ENCODE peak calls at places on chromosomes 6 and 20, in nine cellular contexts. One of them, this sample, is unnamed.

GRCh38 chr6:56268266-56268665 is 20.9 kb upstream of the COL21A1 start:
- DNase-seq in Caki2: no peak
- DNase-seq in activated naive CD4-positive, alpha-beta T cell treated with anti-CD3 and anti-CD28 coated beads, Interleukin-2, amount 10 ng/mL, durations not matched to agents 7 days and 5 days: no peak
- DNase-seq in HTR-8/SVneo: no peak
- DNase-seq in astrocyte of the spinal cord: peak; percentile 7
- DNase-seq in T-helper 2 cell: no peak
- DNase-seq in NCI-H2081: no peak
- DNase-seq in GM19239: no peak
- DNase-seq in stimulated activated CD4-positive, alpha-beta T cell treated with anti-CD3 and anti-CD28 coated beads, Interleukin-15, amount 100 ng/mL, for 1 hour: no peak
- DNase-seq in this sample: no peak

GRCh38 chr6:19731286-19731685 is 105.9 kb upstream of the ID4 start:
- DNase-seq in Caki2: no peak
- DNase-seq in activated naive CD4-positive, alpha-beta T cell treated with anti-CD3 and anti-CD28 coated beads, Interleukin-2, amount 10 ng/mL, durations not matched to agents 7 days and 5 days: no peak
- DNase-seq in HTR-8/SVneo: peak; percentile 64
- DNase-seq in astrocyte of the spinal cord: peak; percentile 88
- DNase-seq in T-helper 2 cell: no peak
- DNase-seq in NCI-H2081: no peak
- DNase-seq in GM19239: no peak
- DNase-seq in stimulated activated CD4-positive, alpha-beta T cell treated with anti-CD3 and anti-CD28 coated beads, Interleukin-15, amount 100 ng/mL, for 1 hour: no peak
- DNase-seq in this sample: no peak

GRCh38 chr6:163243083-163243482 is 171.4 kb upstream of the QKI start:
- DNase-seq in Caki2: no peak
- DNase-seq in activated naive CD4-positive, alpha-beta T cell treated with anti-CD3 and anti-CD28 coated beads, Interleukin-2, amount 10 ng/mL, durations not matched to agents 7 days and 5 days: no peak
- DNase-seq in HTR-8/SVneo: no peak
- DNase-seq in astrocyte of the spinal cord: no peak
- DNase-seq in T-helper 2 cell: no peak
- DNase-seq in NCI-H2081: no peak
- DNase-seq in GM19239: no peak
- DNase-seq in stimulated activated CD4-positive, alpha-beta T cell treated with anti-CD3 and anti-CD28 coated beads, Interleukin-15, amount 100 ng/mL, for 1 hour: no peak
- DNase-seq in this sample: no peak

GRCh38 chr20:35739294-35740163 is 2.5 kb downstream of the RBM39 start:
- DNase-seq in Caki2: peak; percentile 35
- DNase-seq in activated naive CD4-positive, alpha-beta T cell treated with anti-CD3 and anti-CD28 coated beads, Interleukin-2, amount 10 ng/mL, durations not matched to agents 7 days and 5 days: no peak
- DNase-seq in HTR-8/SVneo: no peak
- DNase-seq in astrocyte of the spinal cord: peak; percentile 34
- DNase-seq in T-helper 2 cell: peak; percentile 71
- DNase-seq in NCI-H2081: no peak
- DNase-seq in GM19239: no peak
- DNase-seq in stimulated activated CD4-positive, alpha-beta T cell treated with anti-CD3 and anti-CD28 coated beads, Interleukin-15, amount 100 ng/mL, for 1 hour: no peak
- DNase-seq in this sample: no peak

GRCh38 chr6:2245954-2246863 is 804 bp upstream of the GMDS start:
- DNase-seq in Caki2: peak; percentile 65
- DNase-seq in activated naive CD4-positive, alpha-beta T cell treated with anti-CD3 and anti-CD28 coated beads, Interleukin-2, amount 10 ng/mL, durations not matched to agents 7 days and 5 days: peak; percentile 69
- DNase-seq in HTR-8/SVneo: no peak
- DNase-seq in astrocyte of the spinal cord: peak; percentile 41
- DNase-seq in T-helper 2 cell: peak; percentile 37
- DNase-seq in NCI-H2081: peak; percentile 89
- DNase-seq in GM19239: peak; percentile 35
- DNase-seq in stimulated activated CD4-positive, alpha-beta T cell treated with anti-CD3 and anti-CD28 coated beads, Interleukin-15, amount 100 ng/mL, for 1 hour: peak; percentile 12
- DNase-seq in this sample: peak; percentile 14

GRCh38 chr20:47379433-47380150 is 23.1 kb upstream of the ZMYND8 start:
- DNase-seq in Caki2: no peak
- DNase-seq in activated naive CD4-positive, alpha-beta T cell treated with anti-CD3 and anti-CD28 coated beads, Interleukin-2, amount 10 ng/mL, durations not matched to agents 7 days and 5 days: no peak
- DNase-seq in HTR-8/SVneo: peak; percentile 98
- DNase-seq in astrocyte of the spinal cord: peak; percentile 73
- DNase-seq in T-helper 2 cell: no peak
- DNase-seq in NCI-H2081: no peak
- DNase-seq in GM19239: no peak
- DNase-seq in stimulated activated CD4-positive, alpha-beta T cell treated with anti-CD3 and anti-CD28 coated beads, Interleukin-15, amount 100 ng/mL, for 1 hour: no peak
- DNase-seq in this sample: no peak

GRCh38 chr6:98871057-98871456 is 36.7 kb downstream of the POU3F2 start:
- DNase-seq in Caki2: no peak
- DNase-seq in activated naive CD4-positive, alpha-beta T cell treated with anti-CD3 and anti-CD28 coated beads, Interleukin-2, amount 10 ng/mL, durations not matched to agents 7 days and 5 days: no peak
- DNase-seq in HTR-8/SVneo: no peak
- DNase-seq in astrocyte of the spinal cord: peak; percentile 40
- DNase-seq in T-helper 2 cell: no peak
- DNase-seq in NCI-H2081: no peak
- DNase-seq in GM19239: no peak
- DNase-seq in stimulated activated CD4-positive, alpha-beta T cell treated with anti-CD3 and anti-CD28 coated beads, Interleukin-15, amount 100 ng/mL, for 1 hour: no peak
- DNase-seq in this sample: no peak

GRCh38 chr6:13328875-13329183 is 492 bp upstream of the TBC1D7 start:
- DNase-seq in Caki2: no peak
- DNase-seq in activated naive CD4-positive, alpha-beta T cell treated with anti-CD3 and anti-CD28 coated beads, Interleukin-2, amount 10 ng/mL, durations not matched to agents 7 days and 5 days: no peak
- DNase-seq in HTR-8/SVneo: no peak
- DNase-seq in astrocyte of the spinal cord: no peak
- DNase-seq in T-helper 2 cell: no peak
- DNase-seq in NCI-H2081: no peak
- DNase-seq in GM19239: no peak
- DNase-seq in stimulated activated CD4-positive, alpha-beta T cell treated with anti-CD3 and anti-CD28 coated beads, Interleukin-15, amount 100 ng/mL, for 1 hour: no peak
- DNase-seq in this sample: no peak

GRCh38 chr6:45323656-45324224 is 4.4 kb upstream of the RUNX2 start:
- DNase-seq in Caki2: no peak
- DNase-seq in activated naive CD4-positive, alpha-beta T cell treated with anti-CD3 and anti-CD28 coated beads, Interleukin-2, amount 10 ng/mL, durations not matched to agents 7 days and 5 days: no peak
- DNase-seq in HTR-8/SVneo: no peak
- DNase-seq in astrocyte of the spinal cord: no peak
- DNase-seq in T-helper 2 cell: peak; percentile 31
- DNase-seq in NCI-H2081: no peak
- DNase-seq in GM19239: no peak
- DNase-seq in stimulated activated CD4-positive, alpha-beta T cell treated with anti-CD3 and anti-CD28 coated beads, Interleukin-15, amount 100 ng/mL, for 1 hour: no peak
- DNase-seq in this sample: no peak

GRCh38 chr6:43608310-43608763 is 20.7 kb downstream of the GTPBP2 start:
- DNase-seq in Caki2: peak; percentile 62
- DNase-seq in activated naive CD4-positive, alpha-beta T cell treated with anti-CD3 and anti-CD28 coated beads, Interleukin-2, amount 10 ng/mL, durations not matched to agents 7 days and 5 days: peak; percentile 76
- DNase-seq in HTR-8/SVneo: peak; percentile 69
- DNase-seq in astrocyte of the spinal cord: peak; percentile 84
- DNase-seq in T-helper 2 cell: peak; percentile 56
- DNase-seq in NCI-H2081: peak; percentile 65
- DNase-seq in GM19239: no peak
- DNase-seq in stimulated activated CD4-positive, alpha-beta T cell treated with anti-CD3 and anti-CD28 coated beads, Interleukin-15, amount 100 ng/mL, for 1 hour: peak; percentile 40
- DNase-seq in this sample: peak; percentile 74

GRCh38 chr20:5215592-5216304 is 88.9 kb downstream of the CDS2 start:
- DNase-seq in Caki2: no peak
- DNase-seq in activated naive CD4-positive, alpha-beta T cell treated with anti-CD3 and anti-CD28 coated beads, Interleukin-2, amount 10 ng/mL, durations not matched to agents 7 days and 5 days: no peak
- DNase-seq in HTR-8/SVneo: no peak
- DNase-seq in astrocyte of the spinal cord: no peak
- DNase-seq in T-helper 2 cell: no peak
- DNase-seq in NCI-H2081: no peak
- DNase-seq in GM19239: no peak
- DNase-seq in stimulated activated CD4-positive, alpha-beta T cell treated with anti-CD3 and anti-CD28 coated beads, Interleukin-15, amount 100 ng/mL, for 1 hour: no peak
- DNase-seq in this sample: no peak

GRCh38 chr6:114154812-114155211 is 183.9 kb upstream of the HDAC2 start:
- DNase-seq in Caki2: no peak
- DNase-seq in activated naive CD4-positive, alpha-beta T cell treated with anti-CD3 and anti-CD28 coated beads, Interleukin-2, amount 10 ng/mL, durations not matched to agents 7 days and 5 days: no peak
- DNase-seq in HTR-8/SVneo: no peak
- DNase-seq in astrocyte of the spinal cord: no peak
- DNase-seq in T-helper 2 cell: no peak
- DNase-seq in NCI-H2081: no peak
- DNase-seq in GM19239: no peak
- DNase-seq in stimulated activated CD4-positive, alpha-beta T cell treated with anti-CD3 and anti-CD28 coated beads, Interleukin-15, amount 100 ng/mL, for 1 hour: no peak
- DNase-seq in this sample: no peak

GRCh38 chr6:83605517-83605916 is 93.2 kb downstream of the PRSS35 start:
- DNase-seq in Caki2: no peak
- DNase-seq in activated naive CD4-positive, alpha-beta T cell treated with anti-CD3 and anti-CD28 coated beads, Interleukin-2, amount 10 ng/mL, durations not matched to agents 7 days and 5 days: no peak
- DNase-seq in HTR-8/SVneo: no peak
- DNase-seq in astrocyte of the spinal cord: no peak
- DNase-seq in T-helper 2 cell: no peak
- DNase-seq in NCI-H2081: no peak
- DNase-seq in GM19239: no peak
- DNase-seq in stimulated activated CD4-positive, alpha-beta T cell treated with anti-CD3 and anti-CD28 coated beads, Interleukin-15, amount 100 ng/mL, for 1 hour: no peak
- DNase-seq in this sample: no peak

GRCh38 chr6:88367248-88367647 is 201.1 kb upstream of the CNR1 start:
- DNase-seq in Caki2: no peak
- DNase-seq in activated naive CD4-positive, alpha-beta T cell treated with anti-CD3 and anti-CD28 coated beads, Interleukin-2, amount 10 ng/mL, durations not matched to agents 7 days and 5 days: no peak
- DNase-seq in HTR-8/SVneo: no peak
- DNase-seq in astrocyte of the spinal cord: no peak
- DNase-seq in T-helper 2 cell: no peak
- DNase-seq in NCI-H2081: no peak
- DNase-seq in GM19239: no peak
- DNase-seq in stimulated activated CD4-positive, alpha-beta T cell treated with anti-CD3 and anti-CD28 coated beads, Interleukin-15, amount 100 ng/mL, for 1 hour: no peak
- DNase-seq in this sample: no peak

GRCh38 chr6:26020983-26021349 is 58.4 kb downstream of the TRIM38 start:
- DNase-seq in Caki2: no peak
- DNase-seq in activated naive CD4-positive, alpha-beta T cell treated with anti-CD3 and anti-CD28 coated beads, Interleukin-2, amount 10 ng/mL, durations not matched to agents 7 days and 5 days: peak; percentile 70
- DNase-seq in HTR-8/SVneo: no peak
- DNase-seq in astrocyte of the spinal cord: peak; percentile 84
- DNase-seq in T-helper 2 cell: no peak
- DNase-seq in NCI-H2081: peak; percentile 57
- DNase-seq in GM19239: no peak
- DNase-seq in stimulated activated CD4-positive, alpha-beta T cell treated with anti-CD3 and anti-CD28 coated beads, Interleukin-15, amount 100 ng/mL, for 1 hour: no peak
- DNase-seq in this sample: no peak